ENCODE peak calls at places on chromosomes 13 and 19, in eight cellular contexts. One of them, this sample, is unnamed.

GRCh38 chr13:52455677-52456041 is 381 bp downstream of the CKAP2 start:
- DNase-seq in HFFc6: peak
- DNase-seq in left lung: peak
- DNase-seq in left cardiac atrium: peak
- DNase-seq in T-helper 2 cell: peak
- DNase-seq in HCT116: peak
- DNase-seq in midbrain: peak
- DNase-seq in stimulated activated CD4-positive, alpha-beta T cell treated with anti-CD3 and anti-CD28 coated beads, Interleukin-4, amount 100 ng/mL, for 1 hour: peak
- DNase-seq in this sample: no peak

GRCh38 chr19:31073485-31074221 is 275.6 kb downstream of the TSHZ3 start:
- DNase-seq in HFFc6: no peak
- DNase-seq in left lung: no peak
- DNase-seq in left cardiac atrium: no peak
- DNase-seq in T-helper 2 cell: no peak
- DNase-seq in HCT116: no peak
- DNase-seq in midbrain: no peak
- DNase-seq in stimulated activated CD4-positive, alpha-beta T cell treated with anti-CD3 and anti-CD28 coated beads, Interleukin-4, amount 100 ng/mL, for 1 hour: no peak
- DNase-seq in this sample: no peak

GRCh38 chr19:58554494-58555368 is at the start of gene CHMP2A:
- DNase-seq in HFFc6: peak
- DNase-seq in left lung: peak
- DNase-seq in left cardiac atrium: peak
- DNase-seq in T-helper 2 cell: peak
- DNase-seq in HCT116: peak
- DNase-seq in midbrain: no peak
- DNase-seq in stimulated activated CD4-positive, alpha-beta T cell treated with anti-CD3 and anti-CD28 coated beads, Interleukin-4, amount 100 ng/mL, for 1 hour: peak
- DNase-seq in this sample: no peak

GRCh38 chr19:35592226-35592625 is 6.3 kb downstream of the PMIS2 start:
- DNase-seq in HFFc6: no peak
- DNase-seq in left lung: no peak
- DNase-seq in left cardiac atrium: no peak
- DNase-seq in T-helper 2 cell: no peak
- DNase-seq in HCT116: peak
- DNase-seq in midbrain: no peak
- DNase-seq in stimulated activated CD4-positive, alpha-beta T cell treated with anti-CD3 and anti-CD28 coated beads, Interleukin-4, amount 100 ng/mL, for 1 hour: no peak
- DNase-seq in this sample: no peak

GRCh38 chr19:35355851-35356460 is 2.3 kb upstream of the FFAR3 start:
- DNase-seq in HFFc6: no peak
- DNase-seq in left lung: no peak
- DNase-seq in left cardiac atrium: no peak
- DNase-seq in T-helper 2 cell: no peak
- DNase-seq in HCT116: no peak
- DNase-seq in midbrain: no peak
- DNase-seq in stimulated activated CD4-positive, alpha-beta T cell treated with anti-CD3 and anti-CD28 coated beads, Interleukin-4, amount 100 ng/mL, for 1 hour: no peak
- DNase-seq in this sample: no peak

GRCh38 chr13:100658363-100658762 is 16.2 kb downstream of the TMTC4 start:
- DNase-seq in HFFc6: no peak
- DNase-seq in left lung: no peak
- DNase-seq in left cardiac atrium: no peak
- DNase-seq in T-helper 2 cell: no peak
- DNase-seq in HCT116: no peak
- DNase-seq in midbrain: no peak
- DNase-seq in stimulated activated CD4-positive, alpha-beta T cell treated with anti-CD3 and anti-CD28 coated beads, Interleukin-4, amount 100 ng/mL, for 1 hour: no peak
- DNase-seq in this sample: no peak

GRCh38 chr19:16628984-16629691 is 1.1 kb upstream of the MED26 start:
- DNase-seq in HFFc6: peak
- DNase-seq in left lung: no peak
- DNase-seq in left cardiac atrium: peak
- DNase-seq in T-helper 2 cell: no peak
- DNase-seq in HCT116: no peak
- DNase-seq in midbrain: no peak
- DNase-seq in stimulated activated CD4-positive, alpha-beta T cell treated with anti-CD3 and anti-CD28 coated beads, Interleukin-4, amount 100 ng/mL, for 1 hour: no peak
- DNase-seq in this sample: no peak

GRCh38 chr13:113935081-113935511 is 38.8 kb downstream of the C13orf46 start:
- DNase-seq in HFFc6: no peak
- DNase-seq in left lung: peak
- DNase-seq in left cardiac atrium: peak
- DNase-seq in T-helper 2 cell: no peak
- DNase-seq in HCT116: no peak
- DNase-seq in midbrain: no peak
- DNase-seq in stimulated activated CD4-positive, alpha-beta T cell treated with anti-CD3 and anti-CD28 coated beads, Interleukin-4, amount 100 ng/mL, for 1 hour: no peak
- DNase-seq in this sample: no peak

GRCh38 chr19:16139752-16140151 is 3.7 kb upstream of the HSH2D start:
- DNase-seq in HFFc6: no peak
- DNase-seq in left lung: no peak
- DNase-seq in left cardiac atrium: no peak
- DNase-seq in T-helper 2 cell: no peak
- DNase-seq in HCT116: no peak
- DNase-seq in midbrain: no peak
- DNase-seq in stimulated activated CD4-positive, alpha-beta T cell treated with anti-CD3 and anti-CD28 coated beads, Interleukin-4, amount 100 ng/mL, for 1 hour: no peak
- DNase-seq in this sample: no peak

GRCh38 chr19:29767039-29767735 is 44.6 kb upstream of the CCNE1 start:
- DNase-seq in HFFc6: no peak
- DNase-seq in left lung: peak
- DNase-seq in left cardiac atrium: no peak
- DNase-seq in T-helper 2 cell: no peak
- DNase-seq in HCT116: no peak
- DNase-seq in midbrain: no peak
- DNase-seq in stimulated activated CD4-positive, alpha-beta T cell treated with anti-CD3 and anti-CD28 coated beads, Interleukin-4, amount 100 ng/mL, for 1 hour: no peak
- DNase-seq in this sample: no peak

GRCh38 chr19:53868091-53868891 is 608 bp downstream of the MYADM start:
- DNase-seq in HFFc6: peak
- DNase-seq in left lung: peak
- DNase-seq in left cardiac atrium: peak
- DNase-seq in T-helper 2 cell: peak
- DNase-seq in HCT116: no peak
- DNase-seq in midbrain: no peak
- DNase-seq in stimulated activated CD4-positive, alpha-beta T cell treated with anti-CD3 and anti-CD28 coated beads, Interleukin-4, amount 100 ng/mL, for 1 hour: peak
- DNase-seq in this sample: no peak

GRCh38 chr13:30016398-30016797 is 166.0 kb upstream of the UBL3 start:
- DNase-seq in HFFc6: no peak
- DNase-seq in left lung: no peak
- DNase-seq in left cardiac atrium: no peak
- DNase-seq in T-helper 2 cell: no peak
- DNase-seq in HCT116: no peak
- DNase-seq in midbrain: no peak
- DNase-seq in stimulated activated CD4-positive, alpha-beta T cell treated with anti-CD3 and anti-CD28 coated beads, Interleukin-4, amount 100 ng/mL, for 1 hour: no peak
- DNase-seq in this sample: no peak

GRCh38 chr13:79379274-79379673 is 26.8 kb downstream of the RBM26 start:
- DNase-seq in HFFc6: no peak
- DNase-seq in left lung: no peak
- DNase-seq in left cardiac atrium: no peak
- DNase-seq in T-helper 2 cell: no peak
- DNase-seq in HCT116: no peak
- DNase-seq in midbrain: no peak
- DNase-seq in stimulated activated CD4-positive, alpha-beta T cell treated with anti-CD3 and anti-CD28 coated beads, Interleukin-4, amount 100 ng/mL, for 1 hour: no peak
- DNase-seq in this sample: no peak